ENCODE peak calls at places on chromosomes 1 and 21, in seven cellular contexts. O is ovary; D is body of pancreas; L is CD8-positive, alpha-beta T cell; S is fibroblast of lung; C is endodermal cell; Z is heart right ventricle. J is an unnamed sample. For H3K9me3, the result is how much of the 10 kb centered on the place peaks cover.

GRCh38 chr1:18657436-18658179 is 27.0 kb downstream of the PAX7 start:
- DNase-seq in O (no peak), D (no peak), L (no peak), S (no peak), C (no peak), Z (no peak), J (no peak)

GRCh38 chr21:40548134-40548533 is 298.8 kb downstream of the DSCAM start:
- DNase-seq in O (no peak), D (no peak), L (no peak), S (no peak), C (peak), Z (no peak), J (no peak)

GRCh38 chr21:16794944-16795343 is 717.9 kb upstream of the CXADR start:
- DNase-seq in O (peak), D (no peak), L (no peak), S (peak), C (no peak), Z (no peak), J (no peak)

GRCh38 chr1:195604287-195604686 is 1004.0 kb downstream of the KCNT2 start:
- DNase-seq in O (no peak), D (no peak), L (no peak), S (peak), C (no peak), Z (no peak), J (no peak)

GRCh38 chr1:157418659-157419058 is 133.7 kb downstream of the FCRL5 start:
- DNase-seq in O (no peak), D (no peak), L (no peak), S (no peak), C (no peak), Z (no peak), J (no peak)

GRCh38 chr1:118018064-118018463 is 88.5 kb downstream of the WDR3 start:
- DNase-seq in O (no peak), D (no peak), L (no peak), S (no peak), C (no peak), Z (no peak), J (no peak)

GRCh38 chr1:46134660-46135331 is 2.4 kb upstream of the PIK3R3 start:
- DNase-seq in O (no peak), D (no peak), L (no peak), S (peak), C (no peak), Z (no peak), J (no peak)

GRCh38 chr1:45995298-45995697 is 137.1 kb downstream of the PIK3R3 start:
- DNase-seq in O (no peak), D (no peak), L (no peak), S (peak), C (no peak), Z (no peak), J (no peak)

GRCh38 chr1:99173900-99174299 is 90.4 kb upstream of the PLPPR4 start:
- DNase-seq in O (no peak), D (no peak), L (no peak), S (no peak), C (no peak), Z (no peak), J (no peak)

GRCh38 chr1:195981448-195982139 is 626.6 kb downstream of the KCNT2 start:
- DNase-seq in O (no peak), D (no peak), L (no peak), S (peak), C (no peak), Z (no peak), J (no peak)

GRCh38 chr1:213982814-213983588 is 4.8 kb upstream of the PROX1 start:
- DNase-seq in O (peak), D (peak), L (no peak), S (no peak), C (peak), Z (peak), J (no peak)

GRCh38 chr1:110875216-110875731 is 2.3 kb downstream of the CD53 start:
- DNase-seq in O (no peak), D (no peak), L (peak), S (no peak), C (no peak), Z (no peak), J (no peak)

GRCh38 chr1:94296018-94296417 is 58.6 kb upstream of the ARHGAP29 start:
- DNase-seq in O (no peak), D (no peak), L (no peak), S (peak), C (no peak), Z (no peak), J (no peak)

GRCh38 chr21:34889287-34889536 is 159.9 kb downstream of the RUNX1 start:
- DNase-seq in O (peak), D (no peak), L (peak), S (peak), C (peak), Z (peak), J (peak)

GRCh38 chr1:160204526-160205241 is 500 bp upstream of the PEA15 start:
- DNase-seq in O (no peak), D (no peak), L (no peak), S (no peak), C (no peak), Z (no peak), J (no peak)

GRCh38 chr1:98374098-98374497 is 287.4 kb upstream of the SNX7 start:
- DNase-seq in O (no peak), D (no peak), L (no peak), S (no peak), C (no peak), Z (no peak), J (no peak)

GRCh38 chr1:32199717-32200072 is 700 bp upstream of the CCDC28B start:
- DNase-seq in O (peak), D (peak), L (no peak), S (no peak), C (no peak), Z (peak), J (no peak)

GRCh38 chr21:39182484-39183271 is 573 bp downstream of the PSMG1 start:
- DNase-seq in O (no peak), D (no peak), L (peak), S (peak), C (no peak), Z (no peak), J (no peak)

GRCh38 chr1:201906336-201906735 is 17.6 kb downstream of the SHISA4 start:
- DNase-seq in O (no peak), D (no peak), L (no peak), S (no peak), C (no peak), Z (no peak), J (no peak)

GRCh38 chr1:205062319-205062718 is 19.3 kb downstream of the CNTN2 start:
- DNase-seq in O (no peak), D (no peak), L (no peak), S (no peak), C (no peak), Z (no peak), J (peak)

GRCh38 chr1:204647114-204647804 is 38.3 kb downstream of the LRRN2 start:
- DNase-seq in O (no peak), D (peak), L (no peak), S (peak), C (peak), Z (no peak), J (no peak)

GRCh38 chr1:43388021-43388575 is 1.5 kb downstream of the MED8 start:
- DNase-seq in O (no peak), D (no peak), L (no peak), S (no peak), C (no peak), Z (no peak), J (no peak)

GRCh38 chr1:154301582-154301981 is 19.3 kb upstream of the AQP10 start:
- DNase-seq in O (no peak), D (no peak), L (no peak), S (no peak), C (no peak), Z (no peak), J (no peak)

GRCh38 chr1:97943354-97943753 is 22.5 kb upstream of the DPYD start:
- DNase-seq in O (no peak), D (no peak), L (no peak), S (peak), C (no peak), Z (no peak), J (no peak)

GRCh38 chr1:6965062-6965913 is 180.0 kb downstream of the CAMTA1 start:
- DNase-seq in O (no peak), D (no peak), L (no peak), S (no peak), C (no peak), Z (no peak), J (no peak)

GRCh38 chr1:27669876-27670275 is 2.1 kb downstream of the IFI6 start:
- DNase-seq in O (no peak), D (no peak), L (no peak), S (no peak), C (peak), Z (no peak), J (no peak)

GRCh38 chr1:27666791-27667254 is 5.2 kb downstream of the IFI6 start:
- DNase-seq in O (no peak), D (no peak), L (no peak), S (no peak), C (no peak), Z (no peak), J (no peak)

GRCh38 chr1:27666294-27666693 is 5.7 kb downstream of the IFI6 start:
- DNase-seq in O (no peak), D (no peak), L (no peak), S (no peak), C (no peak), Z (no peak), J (no peak)

GRCh38 chr1:27668121-27668807 is 3.7 kb downstream of the IFI6 start:
- DNase-seq in O (no peak), D (no peak), L (no peak), S (no peak), C (no peak), Z (no peak), J (no peak)

DNA sequence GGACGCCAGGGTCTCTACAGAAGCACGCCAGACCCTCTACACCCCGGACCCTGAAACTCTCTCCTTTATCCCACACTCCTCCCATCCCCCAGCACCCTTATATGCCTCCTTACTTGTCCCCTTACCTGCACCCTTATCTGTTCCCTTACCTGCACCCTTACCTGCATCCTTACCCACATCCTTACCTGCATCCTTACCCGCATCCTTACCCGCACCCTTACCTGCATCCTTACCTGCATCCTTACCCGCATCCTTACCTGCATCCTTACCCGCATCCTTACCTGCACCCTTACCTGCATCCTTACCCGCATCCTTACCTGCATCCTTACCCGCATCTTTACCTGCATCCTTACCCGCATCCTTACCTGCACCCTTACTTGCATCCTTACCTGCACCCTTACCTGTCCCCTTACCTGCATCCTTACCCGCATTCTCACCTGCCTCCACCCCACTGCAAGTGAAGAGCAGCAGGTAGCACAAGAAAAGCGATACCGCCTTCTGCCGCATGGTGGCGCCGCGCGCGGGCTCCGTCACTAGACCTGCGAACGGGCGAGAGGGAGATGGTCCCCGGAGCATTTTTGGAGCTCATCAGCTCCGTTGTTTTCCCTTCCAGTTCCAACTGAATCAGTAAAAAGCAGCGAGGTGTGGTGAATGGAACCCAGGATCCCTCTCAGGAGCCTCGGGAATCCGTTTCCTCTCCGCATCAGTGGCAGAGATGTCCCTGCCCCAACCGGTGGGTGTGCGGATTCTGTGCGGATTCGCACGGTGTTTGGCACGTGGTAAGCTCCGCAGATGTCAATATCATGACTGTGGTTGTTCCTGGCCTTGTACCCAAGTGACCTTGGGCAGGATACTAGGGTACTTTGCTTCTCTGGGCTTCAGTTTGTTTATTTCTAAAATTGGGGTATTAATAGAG is 2.9 kb downstream of the IFI6 start:
- DNase-seq in O (peak), D (peak), L (peak), S (peak), C (peak), Z (peak), J (peak)
- H3K4me3 ChIP-seq in O (peak), D (no peak), L (peak), S (peak), C (no peak), Z (peak), J (peak)

GRCh38 chr1:228048120-228048519 is 34.4 kb upstream of the ARF1 start:
- DNase-seq in O (no peak), D (no peak), L (no peak), S (no peak), C (no peak), Z (no peak), J (peak)
- H3K9me3 ChIP-seq in O (under half), D (under half), L (under half), S (under half), C (under half), Z (under half), J (under half)

GRCh38 chr1:39160703-39161102 is 43.8 kb upstream of the MACF1 start:
- DNase-seq in O (no peak), D (no peak), L (no peak), S (no peak), C (no peak), Z (no peak), J (no peak)
- TF ChIP-seq CTCF in O (no peak), D (no peak), L (no peak), S (no peak), C (no peak), Z (no peak), J (peak)

GRCh38 chr1:12052008-12052573 is 11.0 kb upstream of the TNFRSF8 start:
- DNase-seq in O (peak), D (peak), L (no peak), S (peak), C (peak), Z (peak), J (no peak)

GRCh38 chr1:12051361-12051760 is 11.7 kb upstream of the TNFRSF8 start:
- DNase-seq in O (no peak), D (no peak), L (no peak), S (no peak), C (no peak), Z (no peak), J (no peak)

GRCh38 chr1:12053752-12054548 is 9.2 kb upstream of the TNFRSF8 start:
- DNase-seq in O (no peak), D (no peak), L (no peak), S (no peak), C (no peak), Z (no peak), J (no peak)

GRCh38 chr1:12055259-12055658 is 7.8 kb upstream of the TNFRSF8 start:
- DNase-seq in O (no peak), D (no peak), L (no peak), S (no peak), C (no peak), Z (no peak), J (no peak)

DNA sequence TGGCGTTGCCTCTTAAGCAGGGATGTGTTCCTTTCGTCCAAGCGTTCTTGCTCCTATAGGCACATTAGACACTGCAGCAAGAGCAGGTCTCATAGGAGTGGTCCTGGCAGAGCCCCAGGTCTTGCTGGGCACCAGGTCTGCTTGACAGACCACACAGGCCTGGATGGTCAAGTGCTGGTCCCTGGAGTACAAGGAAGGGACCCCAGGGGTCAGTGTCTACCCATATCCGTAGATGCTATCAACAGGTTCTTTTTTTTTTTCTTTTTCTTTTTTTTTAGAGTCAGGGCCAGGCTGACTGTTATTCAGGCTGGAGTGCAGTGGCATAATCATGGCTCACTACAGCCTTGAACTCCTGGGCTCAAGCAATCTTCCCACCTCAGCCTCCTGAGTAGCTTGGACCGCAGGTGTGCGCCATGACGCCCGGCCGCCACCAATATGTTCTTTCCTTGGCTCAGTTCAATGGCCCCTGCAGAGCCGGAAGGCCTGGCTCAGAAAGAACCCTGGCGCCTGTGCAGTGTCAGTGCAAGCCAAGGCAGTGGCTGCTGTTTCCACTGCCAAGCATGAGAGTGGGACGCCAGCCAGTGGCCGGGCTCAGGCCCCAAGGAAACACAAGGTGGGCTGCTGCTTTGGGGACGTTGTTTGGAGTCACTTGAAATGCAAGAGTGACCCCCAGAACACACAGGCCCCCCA is 10.0 kb upstream of the TNFRSF8 start:
- DNase-seq in O (peak), D (no peak), L (no peak), S (no peak), C (peak), Z (peak), J (no peak)
- H3K4me3 ChIP-seq in O (no peak), D (no peak), L (no peak), S (no peak), C (no peak), Z (no peak), J (no peak)

DNA sequence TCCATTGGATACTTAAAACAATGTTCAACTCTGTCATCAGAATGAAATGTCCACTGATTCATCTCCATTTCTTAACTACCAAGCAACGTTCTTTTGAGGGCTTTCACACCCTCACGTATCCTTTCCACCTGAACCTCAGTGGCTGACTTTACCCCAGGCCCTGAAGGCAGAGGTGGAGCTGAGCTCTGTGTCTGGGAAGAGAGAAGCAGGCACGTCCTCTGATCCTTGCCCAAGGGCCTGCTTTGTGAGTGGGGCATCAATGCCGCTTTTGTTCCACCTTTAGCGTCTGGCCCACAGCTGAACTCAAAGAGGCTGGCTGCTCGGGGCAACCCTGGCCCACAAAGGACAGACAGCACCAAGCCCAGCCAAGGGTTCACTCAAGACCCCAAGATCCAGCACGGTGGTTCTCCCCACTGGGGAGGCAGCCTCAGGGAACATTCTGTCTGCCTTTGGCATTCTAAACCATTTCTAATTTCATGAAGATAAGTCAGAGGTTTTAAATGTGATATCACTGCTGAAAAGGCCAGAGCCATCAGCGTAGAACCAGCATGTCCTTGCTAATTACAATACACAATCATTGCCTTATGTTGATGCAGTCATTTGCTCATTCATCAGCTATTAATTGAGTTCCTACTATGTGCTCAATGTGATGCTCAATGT is 126.0 kb upstream of the UBE2U start:
- DNase-seq in O (no peak), D (no peak), L (no peak), S (no peak), C (no peak), Z (no peak), J (no peak)
- H3K9me3 ChIP-seq in O (under half), D (under half), L (under half), S (under half), C (under half), Z (under half), J (under half)

DNA sequence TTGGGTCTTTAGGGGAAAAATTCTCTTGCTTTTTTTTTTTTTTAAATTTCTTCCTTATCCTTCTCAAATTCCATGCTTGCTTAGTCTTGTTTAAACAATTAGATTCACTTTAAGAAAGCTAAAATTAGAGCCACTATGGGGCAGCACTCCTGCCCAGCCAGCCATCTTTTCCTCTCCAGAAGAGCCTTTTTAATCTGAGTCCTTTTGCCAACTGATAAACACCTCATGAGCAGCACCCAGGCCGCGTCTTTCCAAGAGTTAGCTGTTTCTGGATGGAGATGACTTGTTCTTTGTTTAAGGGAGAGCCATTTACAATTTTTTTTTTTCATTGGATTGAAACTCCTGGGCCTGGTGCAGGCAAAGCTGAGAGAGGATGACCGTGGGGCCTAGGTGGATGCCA is 53.3 kb upstream of the TSPAN2 start:
- DNase-seq in O (no peak), D (no peak), L (no peak), S (peak), C (no peak), Z (peak), J (no peak)
- TF ChIP-seq CTCF in O (no peak), D (no peak), L (no peak), S (peak), C (peak), Z (no peak), J (no peak)

DNA sequence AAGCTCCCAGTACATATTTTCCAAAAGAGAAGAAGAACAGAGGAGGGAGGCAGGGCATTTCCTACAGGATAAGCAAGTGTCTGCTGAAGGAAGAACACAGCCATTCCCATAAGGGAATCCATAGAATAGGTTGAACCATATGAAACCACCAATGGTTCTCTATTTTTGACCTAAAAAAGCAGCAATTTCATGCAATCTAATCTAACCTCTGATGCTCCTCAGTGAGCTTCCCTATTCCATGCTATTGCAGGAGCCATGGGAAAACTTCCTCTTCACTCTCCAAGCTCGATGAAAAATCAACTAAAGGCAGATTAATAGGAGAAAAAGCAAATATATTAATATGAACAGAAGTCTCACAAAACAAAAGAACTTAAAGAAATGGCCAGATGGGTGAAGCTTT is 50.5 kb downstream of the SIPA1L2 start:
- DNase-seq in O (no peak), D (no peak), L (no peak), S (no peak), C (no peak), Z (no peak), J (no peak)
- H3K4me3 ChIP-seq in O (no peak), D (no peak), L (no peak), S (no peak), C (no peak), Z (no peak), J (no peak)

J was measured in upper lobe of right lung.